ENCODE peak calls at places on chromosomes 13 and 19, in five cellular contexts. V, S, W, L and O are unnamed samples.

GRCh38 chr13:32720026-32720425 is 133.8 kb downstream of the PDS5B start:
- DNase-seq in V (no peak), S (no peak), W (no peak), L (no peak), O (no peak)

GRCh38 chr13:52455677-52456041 is 381 bp downstream of the CKAP2 start:
- DNase-seq in S (peak), L (peak), V (peak), W (peak), O (peak)

GRCh38 chr13:52127783-52128702 is 830 bp downstream of the NEK5 start:
- DNase-seq in W (peak), V (peak), L (peak), S (peak), O (peak)

GRCh38 chr19:30222993-30223865 is 149.0 kb upstream of the ZNF536 start:
- DNase-seq in V (no peak), S (no peak), L (no peak), W (no peak), O (no peak)

GRCh38 chr19:958967-959685 is 25.0 kb upstream of the WDR18 start:
- DNase-seq in S (no peak), L (no peak), W (no peak), V (no peak), O (no peak)

GRCh38 chr13:51212808-51213728 is 9.1 kb upstream of the FAM124A start:
- DNase-seq in L (no peak), W (no peak), S (no peak), V (no peak), O (no peak)

GRCh38 chr19:44598880-44599279 is 14.5 kb upstream of the IGSF23 start:
- DNase-seq in L (no peak), W (no peak), V (no peak), S (peak), O (peak)

GRCh38 chr13:71477735-71478134 is 389.3 kb downstream of the DACH1 start:
- DNase-seq in W (no peak), V (no peak), L (no peak), S (no peak), O (no peak)

GRCh38 chr19:2266183-2266993 is 10.2 kb upstream of the JSRP1 start:
- DNase-seq in W (peak), V (peak), S (peak), L (no peak), O (peak)

GRCh38 chr19:47539747-47540311 is 25.0 kb upstream of the NAPA start:
- DNase-seq in S (no peak), V (no peak), L (no peak), W (no peak), O (no peak)

GRCh38 chr19:48844472-48844871 is 8.2 kb upstream of the HSD17B14 start:
- DNase-seq in L (no peak), S (no peak), W (no peak), V (no peak), O (no peak)

GRCh38 chr19:37519890-37520289 is 13.2 kb downstream of the ZNF793 start:
- DNase-seq in S (no peak), W (no peak), L (no peak), V (no peak), O (no peak)

GRCh38 chr19:18841400-18841799 is 9.6 kb downstream of the UPF1 start:
- DNase-seq in S (no peak), V (no peak), W (no peak), L (no peak), O (no peak)

GRCh38 chr13:61777902-61778301 is 362.3 kb upstream of the PCDH20 start:
- DNase-seq in S (no peak), W (no peak), V (no peak), L (no peak), O (no peak)

GRCh38 chr13:77894743-77895142 is 23.9 kb downstream of the EDNRB start:
- DNase-seq in V (no peak), W (no peak), S (no peak), L (no peak), O (no peak)

GRCh38 chr13:67230774-67231480 is 791 bp upstream of the PCDH9 start:
- DNase-seq in L (peak), S (peak), W (peak), V (peak), O (peak)

GRCh38 chr19:7368456-7368855 is 19.7 kb downstream of the ARHGEF18 start:
- DNase-seq in S (peak), L (no peak), V (no peak), W (no peak), O (peak)

GRCh38 chr19:53908933-53909415 is at the start of gene CACNG7:
- DNase-seq in V (no peak), L (no peak), W (no peak), S (no peak), O (no peak)

GRCh38 chr13:93900735-93901134 is 578.7 kb downstream of the DCT start:
- DNase-seq in V (no peak), S (no peak), L (no peak), W (no peak), O (no peak)

GRCh38 chr19:6668696-6669095 is 1.3 kb downstream of the TNFSF14 start:
- DNase-seq in L (no peak), W (no peak), S (no peak), V (no peak), O (no peak)

GRCh38 chr13:49022472-49023144 is 46.9 kb downstream of the FNDC3A start:
- DNase-seq in L (no peak), V (no peak), W (no peak), S (no peak), O (no peak)

GRCh38 chr19:44689290-44690130 is 9.4 kb upstream of the CEACAM16 start:
- DNase-seq in L (peak), W (peak), S (peak), V (peak), O (peak)

GRCh38 chr19:4495471-4495870 is 22.8 kb downstream of the PLIN4 start:
- DNase-seq in V (no peak), L (no peak), W (no peak), S (no peak), O (peak)

GRCh38 chr13:113837554-113838355 is 26.1 kb downstream of the GAS6 start:
- DNase-seq in L (no peak), W (peak), V (peak), S (peak), O (peak)

GRCh38 chr19:46426506-46427162 is 2.1 kb downstream of the PNMA8C start:
- DNase-seq in V (peak), W (no peak), L (no peak), S (peak), O (peak)

GRCh38 chr13:31046711-31047279 is 114.3 kb downstream of the TEX26 start:
- DNase-seq in S (peak), L (no peak), W (peak), V (no peak), O (peak)

GRCh38 chr19:45468803-45469131 is 971 bp downstream of the FOSB start:
- DNase-seq in W (no peak), L (no peak), V (no peak), S (no peak), O (no peak)

GRCh38 chr13:22454586-22454985 is 726.2 kb upstream of the SGCG start:
- DNase-seq in W (no peak), L (no peak), S (no peak), V (no peak), O (no peak)

GRCh38 chr19:49425922-49426592 is 869 bp downstream of the GFY start:
- DNase-seq in W (no peak), S (no peak), V (no peak), L (no peak), O (no peak)